ENCODE peak calls at places on chromosomes 16 and 17, in four cellular contexts. G is transverse colon, O is endothelial cell of umbilical vein, N is uterus. I is an unnamed sample. For H3K27me3, the result is how much of the 10 kb centered on the place peaks cover.

GRCh38 chr16:86661715-86662114 is 83.4 kb downstream of the FOXL1 start:
- DNase-seq in G (no peak), O (peak), N (no peak), I (no peak)

GRCh38 chr16:2009791-2010510 is at the start of gene ZNF598:
- DNase-seq in G (peak), O (peak), N (peak), I (peak)

GRCh38 chr17:76447931-76448652 is 4.9 kb downstream of the UBE2O start:
- DNase-seq in G (no peak), O (no peak), N (no peak), I (no peak)

GRCh38 chr16:12017583-12017982 is 41.0 kb downstream of the SNX29 start:
- DNase-seq in G (no peak), O (no peak), N (no peak), I (no peak)

GRCh38 chr16:51431517-51432241 is 280.6 kb upstream of the SALL1 start:
- DNase-seq in G (peak), O (no peak), N (peak), I (no peak)

GRCh38 chr16:27221576-27222498 is 18.5 kb downstream of the KDM8 start:
- DNase-seq in G (peak), O (no peak), N (peak), I (no peak)

GRCh38 chr16:72958522-72959076 is 89.3 kb downstream of the ZFHX3 start:
- DNase-seq in G (no peak), O (no peak), N (no peak), I (peak)

GRCh38 chr17:77501101-77501566 is 360.4 kb downstream of the SEC14L1 start:
- DNase-seq in G (peak), O (no peak), N (peak), I (no peak)

GRCh38 chr16:65388592-65388991 is 266.7 kb upstream of the CDH11 start:
- DNase-seq in G (no peak), O (no peak), N (no peak), I (no peak)

GRCh38 chr16:54342001-54342776 is 55.6 kb upstream of the IRX3 start:
- DNase-seq in G (no peak), O (no peak), N (no peak), I (no peak)

GRCh38 chr17:7823581-7824001 is 10.4 kb upstream of the KDM6B start:
- DNase-seq in G (no peak), O (no peak), N (no peak), I (no peak)

GRCh38 chr17:77942111-77942988 is 16.2 kb upstream of the TNRC6C start:
- DNase-seq in G (no peak), O (no peak), N (no peak), I (no peak)

GRCh38 chr17:77649717-77650211 is 308.7 kb upstream of the TNRC6C start:
- DNase-seq in G (no peak), O (no peak), N (no peak), I (no peak)

GRCh38 chr17:11624968-11625367 is 26.7 kb downstream of the DNAH9 start:
- DNase-seq in G (no peak), O (no peak), N (no peak), I (no peak)

GRCh38 chr17:6761817-6762216 is 6.0 kb downstream of the XAF1 start:
- DNase-seq in G (no peak), O (no peak), N (no peak), I (no peak)

DNA sequence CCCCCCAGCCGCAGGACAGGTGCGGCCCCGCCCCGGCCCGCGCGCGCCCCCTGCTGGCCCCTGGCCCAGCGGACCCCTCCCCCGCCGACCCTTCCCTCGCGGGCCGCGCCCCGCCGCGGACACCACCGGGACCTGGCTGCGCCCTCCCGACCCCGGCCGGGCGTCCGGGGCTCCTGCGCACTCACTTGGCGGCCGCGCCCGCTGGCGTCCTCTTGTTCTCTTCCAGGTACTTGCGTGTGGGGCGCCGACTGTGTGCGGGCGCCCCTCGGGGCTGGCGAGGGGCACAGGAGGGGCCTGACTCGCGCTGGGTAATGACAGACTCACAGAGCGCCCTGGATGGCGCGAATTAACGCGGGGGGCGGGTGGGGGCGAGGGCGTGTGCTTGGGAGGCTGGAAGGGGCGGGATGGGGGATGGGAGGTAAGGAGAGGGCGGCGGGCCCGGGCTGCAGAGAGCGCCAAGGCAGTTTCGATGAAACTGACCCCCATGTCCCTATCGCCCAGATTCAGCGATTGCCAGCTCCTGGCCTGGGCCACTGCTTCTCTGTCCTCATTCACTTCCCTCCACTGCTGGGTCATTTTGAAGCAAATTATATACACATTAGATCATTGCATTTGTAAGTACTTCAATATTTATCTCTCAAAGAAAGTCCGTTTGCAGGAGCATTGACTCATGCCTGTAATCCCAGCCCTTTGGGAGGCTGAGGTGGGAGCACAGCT is 445 bp upstream of the DBNDD1 start:
- DNase-seq in G (peak), O (peak), N (no peak), I (no peak)
- TF ChIP-seq CTCF in G (peak), O (no peak), N (peak), I (no peak)

DNA sequence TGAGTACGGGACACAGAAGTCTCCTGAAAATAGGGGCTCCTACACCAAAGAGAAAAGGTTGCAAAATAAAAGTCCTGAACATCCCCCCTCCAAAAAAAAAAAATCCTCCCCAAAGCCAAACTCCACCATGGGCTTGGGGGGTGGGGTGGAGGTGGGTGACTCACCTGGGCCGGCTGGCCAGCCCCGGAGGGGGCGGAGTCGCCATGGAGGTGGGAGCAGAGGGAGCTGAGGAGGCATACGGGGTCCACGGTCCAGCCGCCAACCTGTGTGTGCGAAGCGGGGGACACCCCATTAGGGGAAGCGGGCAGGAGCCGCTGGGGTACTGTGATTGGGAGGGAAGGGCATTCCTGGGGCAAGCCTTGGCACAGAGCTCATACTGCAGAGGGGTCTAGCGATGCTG is 31.0 kb downstream of the SRCIN1 start:
- DNase-seq in G (no peak), O (no peak), N (no peak), I (no peak)
- H3K27me3 ChIP-seq in G (half or more), O (half or more), N (under half), I (under half)

DNA sequence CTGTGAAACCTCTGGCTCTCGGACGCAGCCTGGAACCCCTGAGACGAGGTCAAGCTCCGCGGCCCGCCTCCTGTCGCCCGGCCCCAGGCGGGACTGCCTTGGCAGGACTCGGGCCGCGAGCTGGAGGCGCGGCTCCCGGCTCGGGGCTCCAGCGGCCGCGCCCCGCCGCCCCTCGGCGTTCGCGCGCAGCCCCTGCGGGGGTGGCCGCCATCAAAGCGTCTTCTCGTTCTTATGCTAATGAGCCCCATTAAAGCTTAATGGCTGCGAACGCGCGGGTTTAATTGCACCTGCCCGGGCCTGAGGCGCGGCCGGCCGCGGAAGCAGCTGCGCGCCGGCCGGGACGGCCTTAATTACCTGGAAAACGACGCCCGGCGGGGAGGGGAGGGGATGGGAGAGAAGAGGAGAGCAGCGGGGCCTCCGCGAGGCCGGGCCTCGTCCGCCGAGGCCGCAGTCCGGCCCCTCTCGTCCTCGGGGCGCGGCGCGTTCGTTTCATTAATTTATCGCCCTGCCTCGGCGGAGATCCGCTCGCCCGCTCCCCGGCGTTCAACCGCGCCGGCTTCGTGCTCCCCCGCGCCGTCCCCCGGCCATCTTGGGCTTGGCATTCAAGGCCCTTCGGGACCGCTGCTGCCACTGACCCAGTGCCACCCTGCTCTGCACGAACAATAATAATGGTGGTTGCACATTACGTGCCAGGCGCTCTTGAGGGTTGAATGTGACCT is 19.2 kb downstream of the RAI1 start:
- DNase-seq in G (peak), O (no peak), N (no peak), I (no peak)
- H3K27ac ChIP-seq in G (peak), O (no peak), N (peak), I (peak)

GRCh38 chr17:3750926-3751325 is 27.2 kb downstream of the HASPIN start:
- DNase-seq in G (peak), O (no peak), N (no peak), I (no peak)
- TF ChIP-seq CTCF in G (no peak), O (no peak), N (no peak), I (no peak)

GRCh38 chr17:81964081-81964849 is 3.3 kb upstream of the NOTUM start:
- DNase-seq in G (no peak), O (no peak), N (no peak), I (no peak)
- H3K27me3 ChIP-seq in G (half or more), O (under half), N (under half), I (half or more)

GRCh38 chr17:79014158-79014758 is 4.7 kb upstream of the CANT1 start:
- DNase-seq in G (no peak), O (no peak), N (no peak), I (no peak)

GRCh38 chr17:79009397-79010303 is at the start of gene CANT1:
- DNase-seq in G (peak), O (peak), N (peak), I (peak)

GRCh38 chr17:79010304-79010646 is 711 bp upstream of the CANT1 start:
- DNase-seq in G (no peak), O (no peak), N (no peak), I (no peak)

GRCh38 chr17:79012563-79013134 is 3.1 kb upstream of the CANT1 start:
- DNase-seq in G (no peak), O (no peak), N (no peak), I (peak)

DNA sequence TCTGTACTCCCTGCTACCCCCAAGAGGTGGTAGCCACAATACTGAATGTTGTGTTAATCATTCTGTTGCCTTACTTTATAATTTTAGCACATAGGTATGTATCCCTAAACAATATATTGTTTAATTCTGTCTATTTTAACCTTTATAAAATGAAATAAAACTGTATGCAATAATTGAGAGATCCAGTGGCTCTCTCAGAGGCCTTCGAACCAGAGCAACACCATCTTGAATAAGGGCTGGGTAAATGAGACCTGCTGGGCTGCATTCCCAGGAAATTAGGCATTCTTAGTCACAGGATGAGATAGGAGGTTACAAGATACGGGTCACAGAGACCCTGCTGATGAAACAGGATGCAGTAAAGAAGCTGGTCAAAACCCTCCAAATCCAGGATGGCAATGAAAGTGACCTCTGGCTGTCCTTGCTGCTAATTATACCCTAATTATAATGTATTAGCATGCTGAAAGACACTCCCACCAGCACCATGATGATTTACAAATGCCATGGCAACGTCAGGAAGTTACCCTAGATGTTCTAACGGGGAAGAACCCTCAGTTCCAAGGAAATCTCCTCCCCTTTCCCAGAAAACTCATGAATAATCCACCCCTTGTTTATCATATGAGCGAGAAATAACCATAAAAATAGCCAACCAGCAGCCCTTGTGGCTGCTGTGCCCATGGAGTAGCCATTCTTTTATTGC is 2.0 kb upstream of the CANT1 start:
- DNase-seq in G (no peak), O (peak), N (no peak), I (no peak)
- H3K27ac ChIP-seq in G (no peak), O (peak), N (no peak), I (no peak)

DNA sequence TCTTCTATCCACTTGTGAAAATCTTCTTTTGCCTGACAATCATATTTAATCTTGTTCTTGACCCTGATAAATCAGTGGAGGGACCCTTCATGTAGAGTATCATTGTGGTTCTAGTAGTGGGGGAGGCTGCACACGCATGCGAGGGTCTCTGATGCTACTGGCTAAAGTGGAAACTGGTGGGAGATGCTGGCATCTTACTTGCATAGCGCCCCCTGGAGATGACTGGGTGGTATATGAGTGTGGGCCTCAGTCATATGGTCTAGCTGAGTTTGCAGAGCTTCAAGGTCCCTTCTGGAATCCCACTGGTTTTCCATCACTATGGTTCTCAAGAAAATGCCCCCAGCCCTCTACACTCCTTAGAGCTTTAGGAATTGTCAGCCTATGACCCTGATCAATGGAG is 236.4 kb upstream of the AXIN2 start:
- DNase-seq in G (no peak), O (peak), N (no peak), I (no peak)
- TF ChIP-seq CTCF in G (no peak), O (peak), N (no peak), I (no peak)